ENCODE peak calls at places on chromosomes 3 and 15, in seven cellular contexts. U is A549, P is spleen, N is lower leg skin, K is suprapubic skin, R is transverse colon, A is stomach. H is an unnamed sample.

GRCh38 chr3:128395500-128396125 is 71.1 kb downstream of the DNAJB8 start:
- DNase-seq in K (no peak), P (no peak), U (no peak), R (no peak), A (no peak), N (no peak), H (peak)

GRCh38 chr3:63349583-63350177 is 71.6 kb downstream of the SYNPR start:
- DNase-seq in A (peak), K (no peak), N (no peak), U (peak), R (peak), P (no peak), H (peak)

GRCh38 chr3:161420746-161421145 is 49.4 kb upstream of the SPTSSB start:
- DNase-seq in N (no peak), K (no peak), U (no peak), R (no peak), P (no peak), A (peak), H (no peak)

GRCh38 chr15:47027322-47027946 is 689.9 kb upstream of the SEMA6D start:
- DNase-seq in P (no peak), A (no peak), K (no peak), U (no peak), R (no peak), N (no peak), H (no peak)

GRCh38 chr15:100722551-100723322 is 120.3 kb downstream of the ASB7 start:
- DNase-seq in K (no peak), P (no peak), R (no peak), A (no peak), U (no peak), N (no peak), H (peak)

GRCh38 chr3:99532246-99532645 is 106.1 kb upstream of the COL8A1 start:
- DNase-seq in R (peak), A (peak), N (no peak), K (no peak), U (peak), P (no peak), H (peak)

GRCh38 chr3:119349353-119349752 is 55.2 kb downstream of the ARHGAP31 start:
- DNase-seq in P (no peak), R (no peak), A (no peak), N (no peak), U (no peak), K (no peak), H (no peak)

GRCh38 chr15:93719941-93720351 is 511.4 kb upstream of the MCTP2 start:
- DNase-seq in P (no peak), K (no peak), R (no peak), U (no peak), A (no peak), N (no peak), H (no peak)

GRCh38 chr3:66437341-66437929 is 63.4 kb downstream of the LRIG1 start:
- DNase-seq in K (no peak), A (no peak), R (no peak), U (no peak), P (no peak), N (no peak), H (no peak)

GRCh38 chr3:25423780-25424179 is 4.3 kb upstream of the RARB start:
- DNase-seq in U (no peak), R (no peak), K (no peak), P (no peak), A (no peak), N (no peak), H (no peak)

GRCh38 chr3:23710555-23710954 is 95.2 kb upstream of the UBE2E1 start:
- DNase-seq in P (no peak), U (no peak), K (no peak), N (no peak), R (peak), A (no peak), H (peak)

GRCh38 chr3:5166846-5167245 is 20.7 kb upstream of the EDEM1 start:
- DNase-seq in K (no peak), U (no peak), N (no peak), P (no peak), R (no peak), A (no peak), H (no peak)

GRCh38 chr3:134242649-134243637 is 7.7 kb downstream of the RYK start:
- DNase-seq in A (no peak), P (no peak), N (no peak), U (no peak), R (no peak), K (no peak), H (no peak)

GRCh38 chr3:154844863-154845262 is 235.3 kb upstream of the MME start:
- DNase-seq in U (no peak), P (no peak), N (no peak), A (no peak), K (no peak), R (no peak), H (no peak)

GRCh38 chr15:39555885-39556284 is 25.0 kb upstream of the THBS1 start:
- DNase-seq in U (no peak), P (no peak), N (no peak), R (no peak), K (no peak), A (no peak), H (no peak)

GRCh38 chr15:39554746-39555387 is 26.0 kb upstream of the THBS1 start:
- DNase-seq in N (no peak), K (no peak), U (no peak), P (no peak), A (no peak), R (no peak), H (no peak)

GRCh38 chr15:39553947-39554731 is 26.7 kb upstream of the THBS1 start:
- DNase-seq in P (no peak), A (no peak), N (no peak), U (no peak), K (no peak), R (peak), H (no peak)

GRCh38 chr15:39556461-39556860 is 24.4 kb upstream of the THBS1 start:
- DNase-seq in A (no peak), R (no peak), P (no peak), U (no peak), K (no peak), N (no peak), H (no peak)

GRCh38 chr15:39558421-39558820 is 22.5 kb upstream of the THBS1 start:
- DNase-seq in K (no peak), N (no peak), A (no peak), P (no peak), R (no peak), U (no peak), H (no peak)
- TF ChIP-seq POLR2A in K (no peak), N (no peak), A (no peak), P (no peak), R (no peak), U (no peak), H (no peak)

GRCh38 chr3:138642226-138642926 is 33.8 kb downstream of the FAIM start:
- DNase-seq in K (no peak), P (no peak), R (no peak), U (no peak), N (no peak), A (no peak), H (no peak)
- TF ChIP-seq POLR2A in K (no peak), P (no peak), R (no peak), U (no peak), N (no peak), A (no peak), H (no peak)

DNA sequence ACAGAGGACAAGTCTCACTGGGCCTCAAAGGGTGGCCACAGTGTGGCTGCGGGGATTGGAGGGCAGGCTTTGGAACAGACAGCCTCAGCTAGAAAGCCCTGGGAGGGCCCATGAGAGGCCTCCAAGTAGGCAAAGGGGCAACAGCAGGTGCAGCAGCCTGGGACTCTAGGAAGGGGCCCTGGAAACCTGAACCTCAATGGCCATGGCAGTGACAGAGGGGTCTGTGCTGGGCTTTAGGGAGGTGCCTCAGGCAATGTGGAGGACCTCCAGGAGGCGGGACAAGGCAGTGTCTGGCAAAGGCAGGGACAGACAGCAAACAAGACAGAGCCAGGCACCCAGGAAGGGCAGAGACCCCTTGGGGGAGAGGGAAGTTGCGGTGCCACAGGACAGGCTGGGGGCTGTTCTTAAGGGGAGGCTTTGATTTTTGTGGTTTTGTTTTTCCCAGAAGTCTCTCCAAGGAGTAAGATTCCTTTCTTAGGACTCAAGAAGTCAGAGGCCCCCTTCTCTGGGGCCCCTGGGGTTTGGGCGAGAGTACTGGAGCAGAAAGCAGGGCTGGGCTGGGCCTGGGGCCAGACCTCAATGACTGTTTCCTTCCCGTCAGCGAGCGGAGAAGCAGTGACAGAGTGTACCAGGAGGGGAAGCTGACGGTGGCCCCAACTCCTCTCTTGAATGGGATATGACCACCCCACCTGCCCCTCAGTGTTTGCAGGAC is 9.7 kb downstream of the STOML1 start:
- DNase-seq in U (no peak), P (peak), K (peak), R (peak), A (peak), N (peak), H (peak)
- TF ChIP-seq POLR2A in U (no peak), P (no peak), K (no peak), R (no peak), A (no peak), N (no peak), H (peak)

GRCh38 chr3:178676942-178677606 is 140.8 kb downstream of the KCNMB2 start:
- DNase-seq in P (no peak), U (no peak), K (no peak), A (no peak), N (no peak), R (no peak), H (no peak)
- TF ChIP-seq POLR2A in P (no peak), U (no peak), K (no peak), A (no peak), N (no peak), R (no peak), H (no peak)

DNA sequence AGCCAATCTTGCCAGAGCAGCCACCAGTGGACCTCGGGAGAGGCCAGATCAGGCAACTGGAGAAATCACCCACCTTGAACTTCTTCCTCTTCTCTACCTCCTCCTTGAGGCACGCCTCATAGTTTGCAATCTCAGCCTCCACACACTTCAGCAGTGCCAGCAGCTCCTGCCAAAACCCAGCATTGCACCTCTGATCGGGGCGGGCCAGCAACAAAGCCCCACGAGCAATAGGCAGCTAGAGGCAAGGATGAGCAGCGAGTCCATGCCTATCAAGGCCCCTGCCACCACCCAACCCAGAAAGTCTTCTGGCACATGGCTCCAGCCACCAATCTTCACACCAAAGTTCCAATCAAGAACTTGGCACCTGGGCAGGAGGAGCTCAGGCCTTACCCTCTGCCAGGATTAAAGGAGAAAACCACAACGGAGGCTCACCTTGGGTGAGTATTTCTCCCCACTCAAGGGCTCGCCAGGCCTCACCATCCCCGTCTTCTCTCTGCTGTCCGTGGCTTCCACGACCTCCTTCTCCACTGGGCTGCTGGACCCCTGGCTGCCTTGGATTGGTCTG is 42.1 kb downstream of the SEMA3G start:
- DNase-seq in A (no peak), P (peak), N (peak), K (peak), R (no peak), U (no peak), H (peak)
- TF ChIP-seq POLR2A in A (no peak), P (no peak), N (no peak), K (no peak), R (no peak), U (no peak), H (no peak)

GRCh38 chr15:70854669-70854976 is 666 bp upstream of the LARP6 start:
- DNase-seq in U (no peak), P (no peak), A (no peak), R (no peak), K (no peak), N (no peak), H (no peak)

GRCh38 chr15:70851889-70852288 is 2.1 kb downstream of the LARP6 start:
- DNase-seq in N (no peak), P (no peak), K (no peak), A (no peak), U (no peak), R (no peak), H (no peak)

GRCh38 chr15:70853855-70854668 is at the start of gene LARP6:
- DNase-seq in K (peak), R (peak), P (no peak), A (peak), U (peak), N (peak), H (peak)

GRCh38 chr15:70853270-70853854 is 595 bp downstream of the LARP6 start:
- DNase-seq in U (peak), K (no peak), R (peak), N (peak), P (no peak), A (no peak), H (peak)

DNA sequence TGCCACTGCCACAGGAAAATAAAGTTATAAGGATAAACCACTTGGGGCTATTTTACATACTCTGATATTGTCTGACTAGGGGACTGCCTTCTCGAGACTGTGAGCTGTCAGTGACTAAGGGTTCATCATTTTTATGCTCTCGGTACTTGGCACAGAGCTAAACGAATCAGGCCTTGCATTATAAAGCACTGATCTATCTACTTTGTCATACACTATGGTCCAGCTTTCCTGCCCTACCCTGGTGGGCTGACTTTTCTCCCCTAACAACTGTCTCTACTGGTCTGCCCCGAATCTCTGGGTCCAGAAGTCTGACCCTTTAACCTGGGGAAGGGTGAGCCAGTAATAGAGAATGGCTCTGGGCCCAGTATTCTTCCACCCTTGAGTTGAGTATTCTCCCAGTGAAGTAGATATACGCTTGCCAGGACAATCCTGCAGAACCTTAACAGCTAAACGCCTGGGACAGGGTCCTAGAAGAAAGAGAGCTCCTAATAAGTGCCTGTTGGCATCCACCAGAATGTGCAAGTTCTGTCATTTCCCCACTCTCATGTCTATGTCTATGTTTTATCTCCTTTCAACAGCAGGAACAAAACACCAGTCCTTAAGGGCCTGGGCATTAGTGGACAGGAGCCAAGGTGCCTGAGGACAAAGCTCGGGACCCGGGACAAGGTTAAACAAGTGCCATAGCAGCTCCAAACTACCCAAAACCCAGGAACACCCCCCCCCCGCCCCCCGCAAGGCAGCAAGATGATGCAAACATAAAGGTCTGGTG is 1.3 kb downstream of the LARP6 start:
- DNase-seq in R (no peak), K (no peak), A (no peak), N (no peak), P (no peak), U (no peak), H (peak)
- TF ChIP-seq POLR2A in R (no peak), K (no peak), A (no peak), N (no peak), P (no peak), U (no peak), H (no peak)

GRCh38 chr3:124584552-124585391 is 145.5 kb upstream of the UMPS start:
- DNase-seq in U (peak), A (peak), K (peak), N (peak), R (peak), P (peak), H (peak)
- TF ChIP-seq POLR2A in U (peak), A (peak), K (no peak), N (no peak), R (peak), P (no peak), H (peak)

GRCh38 chr3:184335661-184336483 is 1.5 kb upstream of the FAM131A start:
- DNase-seq in K (peak), P (peak), U (peak), R (peak), N (peak), A (peak), H (peak)
- TF ChIP-seq POLR2A in K (no peak), P (no peak), U (peak), R (peak), N (no peak), A (no peak), H (peak)

DNA sequence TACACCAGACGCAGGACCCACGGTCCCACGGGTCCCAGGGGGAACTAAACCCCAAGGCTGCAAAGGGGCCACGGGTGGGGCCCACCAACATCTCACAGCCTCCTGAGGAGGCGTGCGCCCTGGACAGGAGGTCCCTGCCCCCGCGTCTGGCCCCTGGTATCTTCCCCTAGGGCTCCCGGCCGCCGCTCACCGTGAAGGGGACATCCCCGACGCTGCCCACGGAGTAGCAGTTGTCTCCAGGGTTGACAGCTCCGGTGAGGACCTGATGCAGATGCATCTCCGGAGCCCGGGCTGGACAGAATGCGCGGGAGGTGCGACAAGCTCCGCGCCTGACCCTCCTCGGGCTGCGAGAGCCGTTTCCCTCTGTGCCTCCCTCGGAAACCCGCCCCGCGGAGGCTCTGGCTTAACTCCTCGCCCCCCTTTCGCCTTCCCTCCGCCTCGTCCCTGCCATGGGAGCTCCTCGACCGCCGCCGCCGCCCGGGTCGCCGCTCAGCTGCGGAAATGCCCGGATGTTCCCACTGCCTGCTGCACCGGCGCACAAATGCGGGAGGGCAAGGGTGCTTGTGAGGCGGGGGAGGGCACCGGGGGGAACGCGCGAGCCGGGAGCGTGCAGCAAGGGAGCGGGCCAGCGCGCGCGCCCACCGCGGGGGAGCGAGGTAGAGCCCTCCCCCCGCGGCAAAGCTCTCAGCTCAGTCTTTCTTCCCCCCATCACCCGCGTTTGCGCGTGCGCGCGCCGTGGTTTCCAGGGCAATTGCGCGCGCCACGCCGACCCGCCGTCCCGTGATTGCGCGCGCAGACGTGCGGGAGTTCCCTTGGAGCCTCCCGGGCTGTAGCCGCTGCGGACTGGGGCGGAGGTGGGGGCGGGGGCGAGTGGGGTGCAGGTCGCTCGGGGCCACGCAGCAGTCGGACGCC is at the start of gene DMXL2:
- DNase-seq in R (peak), U (peak), P (peak), K (peak), N (peak), A (peak), H (peak)
- TF ChIP-seq POLR2A in R (peak), U (peak), P (no peak), K (no peak), N (no peak), A (no peak), H (peak)

GRCh38 chr15:31331389-31331788 is 4.8 kb downstream of the KLF13 start:
- DNase-seq in R (no peak), K (no peak), N (no peak), U (no peak), A (no peak), P (peak), H (no peak)

GRCh38 chr15:31329640-31330010 is 3.0 kb downstream of the KLF13 start:
- DNase-seq in A (no peak), U (no peak), P (peak), K (no peak), R (no peak), N (no peak), H (no peak)

GRCh38 chr15:31328999-31329639 is 2.5 kb downstream of the KLF13 start:
- DNase-seq in P (peak), U (peak), R (peak), K (no peak), N (no peak), A (no peak), H (no peak)

GRCh38 chr15:31330836-31331235 is 4.2 kb downstream of the KLF13 start:
- DNase-seq in K (no peak), P (peak), U (no peak), R (no peak), A (peak), N (no peak), H (no peak)

GRCh38 chr15:31330111-31330785 is 3.6 kb downstream of the KLF13 start:
- DNase-seq in R (no peak), K (no peak), N (no peak), P (peak), U (no peak), A (no peak), H (no peak)
- TF ChIP-seq POLR2A in R (no peak), K (no peak), N (no peak), P (no peak), U (no peak), A (no peak), H (no peak)

H was measured in heart left ventricle.